ENCODE peak calls at places on chromosome 13, in five cellular contexts. K is left ventricle myocardium inferior, U is IMR-90, G is germinal center, X is testis. P is an unnamed sample.

GRCh38 chr13:26037302-26037701 is 14.5 kb downstream of the SHISA2 start:
- DNase-seq in X (peak; percentile 71), K (no peak), U (no peak), G (peak; percentile 21), P (peak; percentile 14)

GRCh38 chr13:78238911-78239310 is 320.3 kb upstream of the EDNRB start:
- DNase-seq in K (no peak), U (no peak), X (no peak), G (no peak), P (peak; percentile 23)

GRCh38 chr13:76762731-76763130 is 123.5 kb downstream of the KCTD12 start:
- DNase-seq in K (no peak), U (no peak), G (no peak), X (no peak), P (no peak)

GRCh38 chr13:98962901-98963594 is 14.8 kb downstream of the DOCK9 start:
- DNase-seq in X (no peak), U (no peak), K (no peak), G (no peak), P (no peak)

GRCh38 chr13:75513271-75513670 is 24.4 kb downstream of the COMMD6 start:
- DNase-seq in K (no peak), G (no peak), U (no peak), X (no peak), P (no peak)

GRCh38 chr13:21675095-21676007 is 4.5 kb downstream of the FGF9 start:
- DNase-seq in X (peak; percentile 27), U (no peak), K (peak; percentile 32), G (peak; percentile 18), P (no peak)

GRCh38 chr13:84896128-84896527 is 903.1 kb downstream of the SLITRK6 start:
- DNase-seq in G (no peak), U (peak; percentile 61), K (no peak), X (peak; percentile 25), P (peak; percentile 68)

GRCh38 chr13:25217023-25217909 is 45.2 kb upstream of the AMER2 start:
- DNase-seq in K (no peak), X (no peak), U (peak; percentile 70), G (no peak), P (peak; percentile 68)

GRCh38 chr13:96551540-96551939 is 442.7 kb downstream of the OXGR1 start:
- DNase-seq in K (no peak), X (no peak), U (no peak), G (no peak), P (no peak)

GRCh38 chr13:27621116-27621365 is 651 bp upstream of the POLR1D start:
- DNase-seq in X (no peak), U (no peak), K (no peak), G (no peak), P (no peak)

GRCh38 chr13:36059366-36059765 is 71.8 kb downstream of the DCLK1 start:
- DNase-seq in G (no peak), X (no peak), K (no peak), U (no peak), P (no peak)

GRCh38 chr13:112720814-112721197 is 31.0 kb downstream of the ATP11A start:
- DNase-seq in K (no peak), G (no peak), X (no peak), U (no peak), P (no peak)

GRCh38 chr13:18235756-18236527 is 945.7 kb downstream of the TUBA3C start:
- DNase-seq in K (no peak), X (no peak), G (no peak), U (no peak), P (no peak)

GRCh38 chr13:110137677-110138008 is 169.3 kb downstream of the COL4A1 start:
- DNase-seq in G (no peak), K (peak; percentile 59), X (peak; percentile 34), U (no peak), P (peak; percentile 62)

GRCh38 chr13:94776956-94777355 is 64.6 kb upstream of the SOX21 start:
- DNase-seq in G (no peak), K (no peak), X (no peak), U (no peak), P (no peak)

GRCh38 chr13:112172641-112173171 is 105.8 kb downstream of the SOX1 start:
- DNase-seq in G (no peak), X (no peak), K (no peak), U (no peak), P (no peak)

GRCh38 chr13:111267784-111268183 is 52.7 kb upstream of the TEX29 start:
- DNase-seq in G (no peak), X (no peak), U (peak; percentile 78), K (no peak), P (no peak)

GRCh38 chr13:75390229-75390628 is 91.7 kb downstream of the TBC1D4 start:
- DNase-seq in U (no peak), X (no peak), K (no peak), G (no peak), P (no peak)

GRCh38 chr13:39405596-39405995 is 197.4 kb downstream of the LHFPL6 start:
- DNase-seq in K (no peak), U (no peak), G (no peak), X (no peak), P (no peak)

GRCh38 chr13:110402301-110403069 is 95.4 kb downstream of the COL4A2 start:
- DNase-seq in K (no peak), X (no peak), U (no peak), G (no peak), P (no peak)

GRCh38 chr13:94703271-94703670 is 9.1 kb downstream of the SOX21 start:
- DNase-seq in K (no peak), U (no peak), X (no peak), G (no peak), P (no peak)

GRCh38 chr13:34044660-34045080 is 226.7 kb downstream of the RFC3 start:
- DNase-seq in G (no peak), K (no peak), U (peak; percentile 33), X (no peak), P (peak; percentile 90)

GRCh38 chr13:48640767-48641166 is 13.0 kb upstream of the CYSLTR2 start:
- DNase-seq in U (no peak), X (no peak), K (no peak), G (no peak), P (no peak)

GRCh38 chr13:113632706-113633484 is 25.1 kb downstream of the ATP4B start:
- DNase-seq in G (no peak), X (no peak), K (peak; percentile 6), U (no peak), P (no peak)

GRCh38 chr13:44334751-44335150 is 38.9 kb upstream of the SERP2 start:
- DNase-seq in G (no peak), K (no peak), X (no peak), U (no peak), P (no peak)

GRCh38 chr13:27708325-27708724 is 84.0 kb upstream of the GSX1 start:
- DNase-seq in X (no peak), U (no peak), G (no peak), K (peak; percentile 17), P (no peak)

GRCh38 chr13:44806841-44807240 is 182.4 kb downstream of the NUFIP1 start:
- DNase-seq in U (no peak), G (no peak), K (no peak), X (no peak), P (no peak)

GRCh38 chr13:41019578-41020347 is 647 bp upstream of the ELF1 start:
- DNase-seq in X (no peak), K (no peak), G (no peak), U (no peak), P (no peak)

GRCh38 chr13:44331446-44331845 is 42.2 kb upstream of the SERP2 start:
- DNase-seq in G (no peak), U (no peak), X (no peak), K (no peak), P (no peak)

GRCh38 chr13:91347212-91347995 is at the start of gene MIR17HG:
- DNase-seq in G (peak; percentile 88), K (peak; percentile 90), U (peak; percentile 72), X (peak; percentile 95), P (peak; percentile 89)

GRCh38 chr13:52455677-52456041 is 381 bp downstream of the CKAP2 start:
- DNase-seq in G (peak; percentile 69), X (peak; percentile 91), U (peak; percentile 43), K (peak; percentile 65), P (peak; percentile 78)

GRCh38 chr13:114140909-114141255 is 8.5 kb upstream of the RASA3 start:
- DNase-seq in G (no peak), K (no peak), X (no peak), U (no peak), P (no peak)

GRCh38 chr13:109145631-109146030 is 516.2 kb downstream of the MYO16 start:
- DNase-seq in U (peak; percentile 72), X (peak; percentile 66), G (peak; percentile 41), K (no peak), P (peak; percentile 83)

GRCh38 chr13:74325106-74325505 is 190.9 kb upstream of the KLF12 start:
- DNase-seq in G (no peak), K (no peak), U (peak; percentile 87), X (peak; percentile 40), P (peak; percentile 50)

GRCh38 chr13:32905063-32905863 is 111.0 kb upstream of the KL start:
- DNase-seq in K (no peak), U (peak; percentile 3), X (no peak), G (peak; percentile 39), P (peak; percentile 57)

GRCh38 chr13:25727250-25727649 is 324.6 kb downstream of the SHISA2 start:
- DNase-seq in U (no peak), X (no peak), G (no peak), K (no peak), P (no peak)

GRCh38 chr13:113411216-113412023 is 41.9 kb downstream of the ADPRHL1 start:
- DNase-seq in X (no peak), K (peak; percentile 79), G (no peak), U (peak; percentile 99), P (peak; percentile 96)

GRCh38 chr13:27821566-27821965 is 29.3 kb downstream of the GSX1 start:
- DNase-seq in K (no peak), X (no peak), G (no peak), U (no peak), P (no peak)